ENCODE peak calls at places on chromosome 10, in ten cellular contexts. F is tibial artery; O is mesenchymal stem cell; V is astrocyte of the spinal cord; D is HFF-Myc; B is CD8-positive, alpha-beta T cell; L is GM23248; X is fibroblast of pulmonary artery; M is A549; H is CD8-positive, alpha-beta memory T cell. R is an unnamed sample.

GRCh38 chr10:100345570-100346330 is 1.3 kb upstream of the SCD start:
- DNase-seq in F (no peak), O (peak; percentile 79), V (peak; percentile 79), D (no peak), B (no peak), L (peak; percentile 74), X (peak; percentile 78), M (no peak), H (no peak), R (peak; percentile 91)

GRCh38 chr10:76324283-76324682 is 892.9 kb downstream of the LRMDA start:
- DNase-seq in F (peak; percentile 58), O (no peak), V (peak; percentile 48), D (no peak), B (no peak), L (peak; percentile 35), X (no peak), M (no peak), H (no peak), R (no peak)

GRCh38 chr10:70343312-70343711 is 39.1 kb downstream of the LRRC20 start:
- DNase-seq in F (no peak), O (no peak), V (no peak), D (no peak), B (no peak), L (no peak), X (no peak), M (no peak), H (no peak), R (no peak)

GRCh38 chr10:93165367-93165766 is 91.7 kb downstream of the CYP26A1 start:
- DNase-seq in F (no peak), O (peak; percentile 15), V (no peak), D (no peak), B (no peak), L (peak; percentile 86), X (no peak), M (no peak), H (no peak), R (peak; percentile 42)

GRCh38 chr10:68594405-68594804 is 34.3 kb downstream of the TET1 start:
- DNase-seq in F (no peak), O (peak; percentile 84), V (peak; percentile 75), D (no peak), B (no peak), L (peak; percentile 26), X (peak; percentile 71), M (no peak), H (no peak), R (peak; percentile 92)

GRCh38 chr10:7988985-7989384 is 65.5 kb upstream of the GATA3 start:
- DNase-seq in F (no peak), O (no peak), V (no peak), D (no peak), B (no peak), L (no peak), X (no peak), M (no peak), H (no peak), R (no peak)

GRCh38 chr10:116771101-116771705 is 28.8 kb upstream of the HSPA12A start:
- DNase-seq in F (peak; percentile 85), O (peak; percentile 97), V (peak; percentile 42), D (peak; percentile 35), B (no peak), L (peak; percentile 99), X (peak; percentile 95), M (peak; percentile 79), H (no peak), R (peak; percentile 95)

GRCh38 chr10:73763343-73763742 is 18.5 kb upstream of the CHCHD1 start:
- DNase-seq in F (no peak), O (no peak), V (no peak), D (no peak), B (peak; percentile 23), L (peak; percentile 42), X (no peak), M (no peak), H (no peak), R (no peak)

GRCh38 chr10:27742195-27742925 is 3.3 kb downstream of the MKX start:
- DNase-seq in F (peak; percentile 81), O (peak; percentile 76), V (peak; percentile 89), D (no peak), B (peak; percentile 78), L (peak; percentile 97), X (peak; percentile 79), M (peak; percentile 38), H (peak; percentile 56), R (peak; percentile 82)

GRCh38 chr10:86062647-86063145 is 303.9 kb downstream of the GRID1 start:
- DNase-seq in F (no peak), O (no peak), V (no peak), D (no peak), B (no peak), L (no peak), X (no peak), M (no peak), H (no peak), R (no peak)

GRCh38 chr10:88841316-88842111 is 10.1 kb downstream of the ANKRD22 start:
- DNase-seq in F (no peak), O (no peak), V (no peak), D (no peak), B (no peak), L (no peak), X (no peak), M (no peak), H (no peak), R (no peak)

GRCh38 chr10:91043173-91043910 is 122.5 kb upstream of the ANKRD1 start:
- DNase-seq in F (no peak), O (peak; percentile 46), V (peak; percentile 42), D (peak; percentile 19), B (no peak), L (peak; percentile 35), X (peak; percentile 69), M (peak; percentile 25), H (no peak), R (peak; percentile 49)

GRCh38 chr10:76558586-76558985 is 1079.0 kb downstream of the KCNMA1 start:
- DNase-seq in F (peak; percentile 68), O (peak; percentile 72), V (peak; percentile 72), D (no peak), B (no peak), L (peak; percentile 75), X (peak; percentile 67), M (no peak), H (no peak), R (peak; percentile 84)

GRCh38 chr10:92240289-92241157 is 50.4 kb downstream of the CPEB3 start:
- DNase-seq in F (peak; percentile 60), O (peak; percentile 86), V (peak; percentile 71), D (no peak), B (peak; percentile 26), L (peak; percentile 84), X (peak; percentile 82), M (peak; percentile 76), H (peak; percentile 4), R (peak; percentile 64)

GRCh38 chr10:101287922-101288638 is 58.8 kb upstream of the LBX1 start:
- DNase-seq in F (no peak), O (peak; percentile 43), V (no peak), D (no peak), B (no peak), L (no peak), X (peak; percentile 49), M (peak; percentile 58), H (no peak), R (peak; percentile 48)

GRCh38 chr10:99621454-99622246 is 1.4 kb upstream of the SLC25A28 start:
- DNase-seq in F (no peak), O (no peak), V (no peak), D (no peak), B (no peak), L (peak; percentile 87), X (no peak), M (no peak), H (no peak), R (no peak)

GRCh38 chr10:66925896-66926719 is at the start of gene LRRTM3:
- DNase-seq in F (peak; percentile 24), O (peak; percentile 74), V (peak; percentile 78), D (peak; percentile 38), B (no peak), L (peak; percentile 71), X (peak; percentile 80), M (peak; percentile 47), H (no peak), R (peak; percentile 38)
- H3K4me3 ChIP-seq in F (no peak within 1 kb of the TSS), O (peak within 1 kb of the TSS; percentile 70), V (peak within 1 kb of the TSS; percentile 10), D (no peak within 1 kb of the TSS), B (no peak within 1 kb of the TSS), L (peak within 1 kb of the TSS; percentile 30), X (no peak within 1 kb of the TSS), M (no peak within 1 kb of the TSS), H (no peak within 1 kb of the TSS), R (no peak within 1 kb of the TSS)

GRCh38 chr10:103660364-103661197 is 167.1 kb downstream of the NEURL1 start:
- DNase-seq in F (no peak), O (no peak), V (peak; percentile 71), D (no peak), B (no peak), L (peak; percentile 74), X (peak; percentile 56), M (no peak), H (no peak), R (peak; percentile 55)
- H3K4me3 ChIP-seq in F (peak overlapping the region; percentile 71), O (peak overlapping the region; percentile 95), V (peak overlapping the region; percentile 50), D (peak overlapping the region; percentile 91), B (peak overlapping the region; percentile 99), L (peak overlapping the region; percentile 75), X (peak overlapping the region; percentile 62), M (no peak overlapping the region), H (peak overlapping the region; percentile 91), R (peak overlapping the region; percentile 69)

DNA sequence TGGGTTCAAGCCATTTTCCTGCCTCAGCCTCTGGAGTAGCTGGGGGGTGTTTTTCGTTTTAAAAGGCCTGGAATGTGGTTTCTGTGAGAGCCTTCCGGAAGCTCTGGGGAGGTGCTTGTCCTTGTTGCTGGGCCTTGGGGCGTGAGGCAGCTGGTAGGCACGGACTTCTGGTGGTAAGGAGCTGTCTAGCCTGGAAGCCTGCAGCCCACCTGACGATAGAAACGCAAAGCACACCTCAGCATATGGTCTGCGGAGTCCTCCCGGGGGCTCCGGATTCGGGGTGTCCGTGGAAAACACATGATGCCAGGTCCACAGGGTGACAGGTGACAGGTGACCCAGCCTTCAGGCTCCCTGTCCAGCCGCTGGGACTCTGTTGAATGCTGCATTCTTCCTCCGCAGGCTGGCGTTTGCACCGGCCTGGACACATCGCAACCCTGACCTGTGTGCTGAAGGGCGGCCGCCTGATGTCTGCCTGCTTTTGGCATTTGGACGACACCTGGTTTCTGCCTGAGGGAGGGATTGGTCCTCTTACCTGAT is 37.3 kb downstream of the INPP5A start:
- DNase-seq in F (no peak), O (peak; percentile 52), V (peak; percentile 68), D (no peak), B (no peak), L (no peak), X (peak; percentile 23), M (no peak), H (no peak), R (no peak)
- H3K4me3 ChIP-seq in F (peak overlapping the region; percentile 5), O (no peak overlapping the region), V (no peak overlapping the region), D (no peak overlapping the region), B (no peak overlapping the region), L (no peak overlapping the region), X (no peak overlapping the region), M (no peak overlapping the region), H (no peak overlapping the region), R (no peak overlapping the region)

DNA sequence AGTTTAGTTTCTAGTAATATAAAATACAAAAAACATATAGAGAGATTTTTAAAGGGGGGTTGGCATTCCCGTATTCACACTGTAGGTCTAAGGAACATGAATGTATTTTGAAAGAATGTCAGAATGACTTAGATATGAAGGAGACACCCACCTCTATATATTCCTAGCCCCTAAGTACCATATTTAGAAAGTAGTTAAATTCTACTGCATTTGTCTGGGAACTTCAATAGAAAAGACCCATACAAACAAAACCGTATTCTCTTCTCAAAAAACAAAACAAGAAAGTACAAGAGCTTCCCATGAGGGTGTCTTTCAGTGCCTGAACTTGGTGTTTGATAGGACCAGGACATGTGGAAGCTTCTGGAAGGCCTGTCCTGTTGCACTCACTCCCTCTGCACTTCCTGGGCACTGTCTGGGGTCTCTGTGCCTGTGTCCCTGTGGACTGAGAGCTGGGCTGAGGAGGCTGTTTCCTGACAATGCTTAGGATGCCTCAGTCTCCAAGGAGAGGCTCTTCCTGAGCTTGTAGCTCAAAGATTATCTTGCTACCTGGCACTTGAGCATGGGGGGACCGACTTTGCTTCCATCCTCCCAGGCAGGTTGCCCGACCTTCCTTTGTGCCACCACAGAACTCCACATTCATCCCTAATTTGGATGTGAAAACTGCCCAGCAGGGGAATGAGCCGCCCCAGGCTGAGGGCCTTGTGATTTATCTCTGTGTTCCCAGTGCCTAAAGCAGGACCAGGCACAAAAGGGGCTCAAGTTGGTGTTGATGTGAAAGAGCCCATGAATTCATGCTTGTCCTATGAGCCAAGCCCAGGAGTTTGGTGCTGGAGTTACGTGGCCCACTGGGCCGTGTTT is 44.4 kb upstream of the KLF6 start:
- DNase-seq in F (no peak), O (no peak), V (no peak), D (no peak), B (no peak), L (no peak), X (no peak), M (no peak), H (no peak), R (no peak)
- H3K4me3 ChIP-seq in F (peak overlapping the region; percentile 54), O (peak overlapping the region; percentile 77), V (peak overlapping the region; percentile 1), D (peak overlapping the region; percentile 19), B (peak overlapping the region; percentile 28), L (peak overlapping the region; percentile 72), X (peak overlapping the region; percentile 48), M (peak overlapping the region; percentile 38), H (peak overlapping the region; percentile 35), R (peak overlapping the region; percentile 18)

R was measured in fibroblast of mammary gland.